ENCODE peak calls at places on chromosomes 3 and 15, in four cellular contexts. T, R, C and F are unnamed samples. For H3K4me1, the result is how much of the 10 kb centered on the place peaks cover.

GRCh38 chr15:75037685-75038084 is 14.3 kb downstream of the PPCDC start:
- DNase-seq in T (no peak), R (no peak), C (no peak), F (no peak)

GRCh38 chr3:132522353-132522752 is 74.7 kb upstream of the ACKR4 start:
- DNase-seq in T (no peak), R (no peak), C (no peak), F (no peak)

GRCh38 chr3:39447637-39448483 is 19.6 kb upstream of the MOBP start:
- DNase-seq in T (peak), R (no peak), C (peak), F (peak)

GRCh38 chr15:65494066-65494465 is 23.4 kb downstream of the DPP8 start:
- DNase-seq in T (no peak), R (no peak), C (no peak), F (no peak)

GRCh38 chr3:133851266-133851906 is 44.3 kb downstream of the RAB6B start:
- DNase-seq in T (no peak), R (no peak), C (no peak), F (no peak)

GRCh38 chr3:15858547-15859506 is 61.0 kb upstream of the ANKRD28 start:
- DNase-seq in T (peak), R (peak), C (no peak), F (peak)

GRCh38 chr15:85379403-85380131 is 836 bp upstream of the AKAP13 start:
- DNase-seq in T (no peak), R (no peak), C (no peak), F (peak)

GRCh38 chr3:69370156-69370944 is 15.5 kb downstream of the FRMD4B start:
- DNase-seq in T (peak), R (peak), C (peak), F (peak)

GRCh38 chr15:80403712-80404056 is 498 bp upstream of the ARNT2 start:
- DNase-seq in T (no peak), R (peak), C (no peak), F (no peak)

GRCh38 chr3:17158941-17159682 is 274.4 kb downstream of the PLCL2 start:
- DNase-seq in T (no peak), R (peak), C (no peak), F (peak)

GRCh38 chr3:169923189-169923588 is 11.8 kb downstream of the SAMD7 start:
- DNase-seq in T (peak), R (peak), C (no peak), F (no peak)

GRCh38 chr15:89119489-89120478 is 31.5 kb downstream of the ABHD2 start:
- DNase-seq in T (no peak), R (no peak), C (no peak), F (no peak)

GRCh38 chr15:93180656-93181055 is 91.6 kb upstream of the RGMA start:
- DNase-seq in T (no peak), R (no peak), C (no peak), F (no peak)

GRCh38 chr15:31977812-31978662 is 52.3 kb upstream of the CHRNA7 start:
- DNase-seq in T (no peak), R (peak), C (no peak), F (no peak)

GRCh38 chr3:45940781-45941365 is 2.4 kb upstream of the CXCR6 start:
- DNase-seq in T (no peak), R (no peak), C (no peak), F (peak)

GRCh38 chr3:150528359-150528797 is 17.9 kb downstream of the SERP1 start:
- DNase-seq in T (no peak), R (no peak), C (no peak), F (no peak)

GRCh38 chr15:65762399-65762798 is 29.7 kb downstream of the DENND4A start:
- DNase-seq in T (no peak), R (no peak), C (no peak), F (no peak)

GRCh38 chr15:77895742-77896141 is 181.8 kb downstream of the TBC1D2B start:
- DNase-seq in T (no peak), R (no peak), C (no peak), F (no peak)
- H3K4me1 ChIP-seq in T (under half), R (under half), C (under half), F (under half)

GRCh38 chr3:81643721-81644120 is 117.7 kb downstream of the GBE1 start:
- DNase-seq in T (no peak), R (no peak), C (no peak), F (peak)
- TF ChIP-seq CTCF in T (peak), R (peak), C (peak), F (peak)

GRCh38 chr3:66470956-66471686 is 29.7 kb downstream of the LRIG1 start:
- DNase-seq in T (no peak), R (no peak), C (no peak), F (no peak)

GRCh38 chr3:66472313-66473134 is 28.3 kb downstream of the LRIG1 start:
- DNase-seq in T (no peak), R (no peak), C (no peak), F (peak)

GRCh38 chr3:66475386-66476020 is 25.3 kb downstream of the LRIG1 start:
- DNase-seq in T (no peak), R (no peak), C (no peak), F (no peak)

GRCh38 chr3:66473181-66473580 is 27.6 kb downstream of the LRIG1 start:
- DNase-seq in T (no peak), R (no peak), C (no peak), F (no peak)

GRCh38 chr3:66473637-66474036 is 27.2 kb downstream of the LRIG1 start:
- DNase-seq in T (no peak), R (no peak), C (no peak), F (no peak)
- H3K4me1 ChIP-seq in T (under half), R (half or more), C (half or more), F (under half)

GRCh38 chr15:73239564-73240208 is 129.1 kb downstream of the HCN4 start:
- DNase-seq in T (no peak), R (no peak), C (no peak), F (no peak)
- TF ChIP-seq CTCF in T (no peak), R (no peak), C (no peak), F (peak)